ENCODE peak calls at places on chromosome 20, in five cellular contexts. S is astrocyte of the cerebellum, L is upper lobe of right lung, O is lower leg skin, J is fibroblast of pulmonary artery. H is an unnamed sample.

GRCh38 chr20:17448071-17448470 is 83.1 kb downstream of the BFSP1 start:
- DNase-seq in S (no peak), L (no peak), O (no peak), J (no peak), H (no peak)

GRCh38 chr20:49925901-49926454 is 10.2 kb upstream of the RNF114 start:
- DNase-seq in S (no peak), L (no peak), O (no peak), J (no peak), H (no peak)

GRCh38 chr20:49385471-49385870 is 97.0 kb downstream of the KCNB1 start:
- DNase-seq in S (no peak), L (no peak), O (no peak), J (peak; percentile 43), H (peak; percentile 69)

GRCh38 chr20:41176711-41177552 is 39.6 kb downstream of the PLCG1 start:
- DNase-seq in S (no peak), L (no peak), O (peak; percentile 11), J (no peak), H (no peak)

GRCh38 chr20:49747707-49748524 is 34.2 kb upstream of the B4GALT5 start:
- DNase-seq in S (peak; percentile 52), L (peak; percentile 68), O (peak; percentile 70), J (peak; percentile 98), H (no peak)

GRCh38 chr20:56353356-56353755 is 5.4 kb upstream of the FAM210B start:
- DNase-seq in S (no peak), L (no peak), O (no peak), J (no peak), H (no peak)

GRCh38 chr20:34877002-34877264 is 521 bp downstream of the ACSS2 start:
- DNase-seq in S (no peak), L (no peak), O (no peak), J (peak; percentile 17), H (no peak)

GRCh38 chr20:33401042-33401921 is at the start of gene CDK5RAP1:
- DNase-seq in S (peak; percentile 83), L (peak; percentile 91), O (peak; percentile 87), J (peak; percentile 95), H (peak; percentile 95)

GRCh38 chr20:52379723-52380336 is 188.3 kb upstream of the ZFP64 start:
- DNase-seq in S (no peak), L (peak; percentile 72), O (peak; percentile 19), J (peak; percentile 42), H (no peak)

GRCh38 chr20:59559024-59559817 is 45.1 kb upstream of the PHACTR3 start:
- DNase-seq in S (no peak), L (no peak), O (no peak), J (no peak), H (no peak)

GRCh38 chr20:59602546-59603080 is 1.7 kb upstream of the PHACTR3 start:
- DNase-seq in S (no peak), L (no peak), O (no peak), J (no peak), H (no peak)

GRCh38 chr20:23434521-23435313 is 4.8 kb upstream of the CSTL1 start:
- DNase-seq in S (no peak), L (no peak), O (no peak), J (no peak), H (no peak)

GRCh38 chr20:10501377-10501776 is 66.3 kb downstream of the SLX4IP start:
- DNase-seq in S (no peak), L (peak; percentile 75), O (no peak), J (no peak), H (no peak)

GRCh38 chr20:49608752-49609670 is 41.1 kb upstream of the PTGIS start:
- DNase-seq in S (no peak), L (peak; percentile 85), O (no peak), J (peak; percentile 60), H (peak; percentile 89)

GRCh38 chr20:3586111-3586510 is 77.1 kb downstream of the GFRA4 start:
- DNase-seq in S (peak; percentile 13), L (no peak), O (no peak), J (no peak), H (no peak)

GRCh38 chr20:50029697-50030428 is 47.1 kb downstream of the SNAI1 start:
- DNase-seq in S (peak; percentile 90), L (no peak), O (no peak), J (peak; percentile 98), H (peak; percentile 91)

GRCh38 chr20:25032478-25033183 is 25.3 kb downstream of the ACSS1 start:
- DNase-seq in S (no peak), L (no peak), O (no peak), J (peak; percentile 77), H (no peak)

GRCh38 chr20:38256021-38256420 is 4.5 kb downstream of the KIAA1755 start:
- DNase-seq in S (no peak), L (no peak), O (no peak), J (no peak), H (no peak)

GRCh38 chr20:41889125-41889870 is 271.1 kb upstream of the CHD6 start:
- DNase-seq in S (no peak), L (no peak), O (no peak), J (no peak), H (peak; percentile 49)

GRCh38 chr20:2114990-2115681 is 13.5 kb downstream of the STK35 start:
- DNase-seq in S (no peak), L (no peak), O (no peak), J (peak; percentile 63), H (no peak)

GRCh38 chr20:17808357-17808756 is 108.6 kb downstream of the BANF2 start:
- DNase-seq in S (no peak), L (no peak), O (peak; percentile 55), J (peak; percentile 81), H (no peak)

GRCh38 chr20:2874456-2874855 is 1.2 kb downstream of the PTPRA start:
- DNase-seq in S (no peak), L (no peak), O (no peak), J (no peak), H (no peak)

GRCh38 chr20:17295151-17295726 is 68.4 kb downstream of the PCSK2 start:
- DNase-seq in S (no peak), L (no peak), O (no peak), J (no peak), H (no peak)

GRCh38 chr20:40467014-40467413 is 222.0 kb downstream of the MAFB start:
- DNase-seq in S (no peak), L (no peak), O (no peak), J (no peak), H (no peak)

GRCh38 chr20:63795178-63795830 is 35.8 kb downstream of the ZBTB46 start:
- DNase-seq in S (no peak), L (no peak), O (no peak), J (no peak), H (no peak)

GRCh38 chr20:24672181-24672880 is 202.9 kb downstream of the SYNDIG1 start:
- DNase-seq in S (peak; percentile 35), L (peak; percentile 37), O (no peak), J (no peak), H (peak; percentile 17)

GRCh38 chr20:11891081-11891826 is 26.4 kb upstream of the BTBD3 start:
- DNase-seq in S (no peak), L (peak; percentile 83), O (no peak), J (peak; percentile 31), H (peak; percentile 80)

GRCh38 chr20:20721489-20721888 is 9.0 kb upstream of the RALGAPA2 start:
- DNase-seq in S (no peak), L (no peak), O (no peak), J (no peak), H (no peak)
- TF ChIP-seq CTCF in S (no peak), L (no peak), O (no peak), J (no peak), H (no peak)

GRCh38 chr20:62368629-62369507 is 1.8 kb upstream of the LAMA5 start:
- DNase-seq in S (no peak), L (no peak), O (no peak), J (peak; percentile 51), H (peak; percentile 93)
- TF ChIP-seq CTCF in S (peak; percentile 34), L (peak; percentile 45), O (no peak), J (peak; percentile 19), H (peak; percentile 54)

DNA sequence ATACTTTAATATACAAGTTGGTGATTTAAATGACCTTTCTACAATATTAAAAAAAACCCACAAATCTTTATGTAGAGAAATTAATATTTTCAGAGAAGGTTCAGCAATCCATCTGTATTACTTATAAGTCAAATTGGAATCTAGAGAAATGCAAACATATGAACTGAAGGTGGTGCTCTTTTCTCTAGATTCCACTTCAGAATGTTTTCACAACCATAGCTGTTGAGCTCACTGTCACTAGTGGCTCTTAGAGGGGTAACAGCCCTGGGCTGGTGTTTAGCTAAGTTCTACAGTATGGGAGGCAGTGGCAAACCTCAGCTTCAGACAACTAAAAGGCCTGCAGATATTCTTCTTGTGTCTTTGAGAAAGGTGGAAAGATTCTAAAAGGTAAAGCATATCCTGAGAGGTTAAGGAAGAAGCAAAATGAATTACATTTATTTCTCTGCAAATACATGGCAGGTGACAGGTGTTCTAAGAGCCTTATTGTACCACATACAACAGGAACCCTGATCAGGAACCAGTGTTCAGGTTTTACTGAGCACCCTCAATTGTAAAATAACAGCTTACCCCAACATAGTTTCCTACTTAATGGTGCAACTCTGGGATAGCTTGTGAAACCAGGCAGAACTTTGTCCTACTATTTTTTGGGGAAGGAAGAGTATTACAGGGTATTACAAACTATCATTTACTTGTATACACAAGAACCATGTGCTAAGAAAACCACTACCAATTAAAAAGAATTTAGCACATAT is 56.6 kb upstream of the SAMHD1 start:
- DNase-seq in S (peak; percentile 27), L (no peak), O (no peak), J (peak; percentile 61), H (peak; percentile 42)
- TF ChIP-seq CTCF in S (peak; percentile 15), L (peak; percentile 23), O (no peak), J (peak; percentile 32), H (peak; percentile 42)

GRCh38 chr20:44581515-44581914 is 864 bp upstream of the PKIG start:
- DNase-seq in S (no peak), L (no peak), O (no peak), J (no peak), H (no peak)
- TF ChIP-seq CTCF in S (no peak), L (no peak), O (no peak), J (no peak), H (no peak)